ENCODE peak calls at places on chromosomes 1 and 21, in five cellular contexts. L is tibial artery; U is skeletal muscle cell; F is right cardiac atrium; A is CD4-positive, CD25-positive, alpha-beta regulatory T cell. W is an unnamed sample.

GRCh38 chr1:27726173-27726793 is 522 bp downstream of the FAM76A start:
- DNase-seq in A (no peak), L (peak; percentile 30), F (peak; percentile 84), U (no peak), W (no peak)

GRCh38 chr1:46520063-46520911 is 30.7 kb downstream of the DMBX1 start:
- DNase-seq in F (no peak), L (no peak), U (no peak), A (no peak), W (no peak)

GRCh38 chr1:213925783-213926182 is 62.0 kb upstream of the PROX1 start:
- DNase-seq in F (no peak), U (no peak), A (no peak), L (no peak), W (no peak)

GRCh38 chr21:40850071-40850470 is 3.1 kb upstream of the DSCAM start:
- DNase-seq in L (no peak), A (no peak), U (no peak), F (no peak), W (no peak)

GRCh38 chr1:193634470-193634869 is 448.1 kb upstream of the B3GALT2 start:
- DNase-seq in F (no peak), A (peak; percentile 37), L (no peak), U (peak; percentile 10), W (no peak)

GRCh38 chr1:244865028-244865371 is 657 bp upstream of the HNRNPU start:
- DNase-seq in U (no peak), F (peak; percentile 75), A (no peak), L (peak; percentile 45), W (no peak)

GRCh38 chr21:44713130-44713529 is 1.8 kb upstream of the TSPEAR start:
- DNase-seq in U (no peak), L (no peak), F (no peak), A (no peak), W (no peak)

GRCh38 chr1:65979145-65979544 is 186.4 kb downstream of the PDE4B start:
- DNase-seq in U (no peak), L (no peak), F (peak; percentile 49), A (no peak), W (no peak)

GRCh38 chr1:940121-941026 is 16.7 kb downstream of the SAMD11 start:
- DNase-seq in A (peak; percentile 26), U (peak; percentile 36), L (peak; percentile 49), F (peak; percentile 94), W (no peak)

GRCh38 chr1:3727825-3728776 is 24.1 kb upstream of the CCDC27 start:
- DNase-seq in U (no peak), A (no peak), F (no peak), L (no peak), W (no peak)

GRCh38 chr1:52393174-52393573 is 11.0 kb downstream of the ORC1 start:
- DNase-seq in A (no peak), F (no peak), U (no peak), L (no peak), W (no peak)

GRCh38 chr1:150995896-150996295 is 10.8 kb downstream of the MINDY1 start:
- DNase-seq in F (peak; percentile 69), A (peak; percentile 42), L (peak; percentile 63), U (no peak), W (no peak)

GRCh38 chr1:181104790-181105133 is 16.3 kb downstream of the IER5 start:
- DNase-seq in U (no peak), F (no peak), L (no peak), A (peak; percentile 49), W (no peak)

GRCh38 chr1:80384037-80384830 is 1377.7 kb upstream of the ADGRL4 start:
- DNase-seq in L (no peak), A (no peak), F (no peak), U (no peak), W (no peak)

GRCh38 chr1:165069829-165070228 is 286.7 kb downstream of the LMX1A start:
- DNase-seq in L (no peak), A (no peak), U (no peak), F (no peak), W (no peak)

GRCh38 chr1:110114784-110115183 is 2.5 kb downstream of the UBL4B start:
- DNase-seq in U (no peak), L (no peak), A (no peak), F (no peak), W (no peak)

GRCh38 chr1:64469614-64469976 is 334 bp upstream of the CACHD1 start:
- DNase-seq in F (no peak), U (no peak), A (no peak), L (no peak), W (no peak)

GRCh38 chr1:115641762-115642167 is at the start of gene VANGL1:
- DNase-seq in U (peak; percentile 16), F (peak; percentile 93), A (no peak), L (peak; percentile 43), W (no peak)

GRCh38 chr1:53618218-53619087 is 120.5 kb downstream of the GLIS1 start:
- DNase-seq in L (no peak), A (no peak), U (no peak), F (no peak), W (no peak)

GRCh38 chr1:222918746-222919477 is 104.1 kb downstream of the DISP1 start:
- DNase-seq in L (no peak), U (no peak), A (no peak), F (no peak), W (no peak)

GRCh38 chr1:1841575-1841991 is 49.3 kb downstream of the GNB1 start:
- DNase-seq in A (no peak), L (no peak), U (peak; percentile 43), F (no peak), W (no peak)

GRCh38 chr1:168454211-168454815 is 89.5 kb downstream of the XCL2 start:
- DNase-seq in U (no peak), A (no peak), F (no peak), L (no peak), W (no peak)

GRCh38 chr1:78370779-78371482 is 119.8 kb upstream of the PTGFR start:
- DNase-seq in F (no peak), A (no peak), U (peak; percentile 84), L (no peak), W (no peak)

GRCh38 chr21:42973991-42974831 is at the start of gene PKNOX1:
- DNase-seq in L (peak; percentile 99), A (peak; percentile 100), F (peak; percentile 100), U (peak; percentile 96), W (peak; percentile 85)

GRCh38 chr1:229013981-229014380 is 256.9 kb upstream of the RAB4A start:
- DNase-seq in F (no peak), L (no peak), A (no peak), U (no peak), W (no peak)

GRCh38 chr1:192477630-192478029 is 97.9 kb upstream of the RGS1 start:
- DNase-seq in A (peak; percentile 61), U (no peak), L (no peak), F (no peak), W (no peak)

GRCh38 chr1:6077506-6077905 is 31.8 kb downstream of the KCNAB2 start:
- DNase-seq in A (no peak), L (no peak), U (no peak), F (peak; percentile 36), W (no peak)

GRCh38 chr1:193457676-193458075 is 271.3 kb upstream of the B3GALT2 start:
- DNase-seq in U (no peak), A (peak; percentile 74), F (no peak), L (no peak), W (no peak)

GRCh38 chr21:37554661-37555379 is 188.2 kb downstream of the DYRK1A start:
- DNase-seq in A (no peak), L (no peak), F (no peak), U (no peak), W (no peak)

GRCh38 chr21:37552496-37553399 is 186.2 kb downstream of the DYRK1A start:
- DNase-seq in U (no peak), A (no peak), L (no peak), F (peak; percentile 60), W (no peak)

GRCh38 chr21:37558676-37559204 is 192.2 kb downstream of the DYRK1A start:
- DNase-seq in F (no peak), L (no peak), U (no peak), A (no peak), W (no peak)

GRCh38 chr21:37557261-37557950 is 190.8 kb downstream of the DYRK1A start:
- DNase-seq in A (no peak), L (no peak), F (no peak), U (no peak), W (no peak)

GRCh38 chr21:37555672-37556261 is 189.2 kb downstream of the DYRK1A start:
- DNase-seq in A (no peak), U (peak; percentile 59), L (no peak), F (peak; percentile 72), W (no peak)
- H3K4me3 ChIP-seq in A (no peak overlapping the region), U (no peak overlapping the region), L (no peak overlapping the region), F (no peak overlapping the region), W (no peak overlapping the region)

GRCh38 chr1:36149237-36149972 is at the start of gene TRAPPC3:
- DNase-seq in U (peak; percentile 98), A (peak; percentile 98), L (peak; percentile 100), F (peak; percentile 100), W (peak; percentile 99)

GRCh38 chr1:36151845-36152203 is 2.5 kb upstream of the TRAPPC3 start:
- DNase-seq in L (peak; percentile 41), F (peak; percentile 69), A (peak; percentile 63), U (no peak), W (no peak)

GRCh38 chr1:36150296-36151132 is 1.2 kb upstream of the TRAPPC3 start:
- DNase-seq in A (peak; percentile 49), L (peak; percentile 96), U (peak; percentile 86), F (peak; percentile 97), W (peak; percentile 81)

GRCh38 chr1:36149973-36150295 is 648 bp upstream of the TRAPPC3 start:
- DNase-seq in L (no peak), A (no peak), U (no peak), F (no peak), W (no peak)

GRCh38 chr1:36151133-36151844 is 2.0 kb upstream of the TRAPPC3 start:
- DNase-seq in A (no peak), L (no peak), F (peak; percentile 14), U (no peak), W (no peak)
- H3K4me3 ChIP-seq in A (peak overlapping the region; percentile 66), L (no peak overlapping the region), F (no peak overlapping the region), U (no peak overlapping the region), W (no peak overlapping the region)

GRCh38 chr1:227748496-227749182 is 13.4 kb downstream of the SNAP47 start:
- DNase-seq in A (peak; percentile 17), F (peak; percentile 78), U (no peak), L (no peak), W (no peak)
- H3K4me3 ChIP-seq in A (peak overlapping the region; percentile 13), F (no peak overlapping the region), U (no peak overlapping the region), L (no peak overlapping the region), W (no peak overlapping the region)

DNA sequence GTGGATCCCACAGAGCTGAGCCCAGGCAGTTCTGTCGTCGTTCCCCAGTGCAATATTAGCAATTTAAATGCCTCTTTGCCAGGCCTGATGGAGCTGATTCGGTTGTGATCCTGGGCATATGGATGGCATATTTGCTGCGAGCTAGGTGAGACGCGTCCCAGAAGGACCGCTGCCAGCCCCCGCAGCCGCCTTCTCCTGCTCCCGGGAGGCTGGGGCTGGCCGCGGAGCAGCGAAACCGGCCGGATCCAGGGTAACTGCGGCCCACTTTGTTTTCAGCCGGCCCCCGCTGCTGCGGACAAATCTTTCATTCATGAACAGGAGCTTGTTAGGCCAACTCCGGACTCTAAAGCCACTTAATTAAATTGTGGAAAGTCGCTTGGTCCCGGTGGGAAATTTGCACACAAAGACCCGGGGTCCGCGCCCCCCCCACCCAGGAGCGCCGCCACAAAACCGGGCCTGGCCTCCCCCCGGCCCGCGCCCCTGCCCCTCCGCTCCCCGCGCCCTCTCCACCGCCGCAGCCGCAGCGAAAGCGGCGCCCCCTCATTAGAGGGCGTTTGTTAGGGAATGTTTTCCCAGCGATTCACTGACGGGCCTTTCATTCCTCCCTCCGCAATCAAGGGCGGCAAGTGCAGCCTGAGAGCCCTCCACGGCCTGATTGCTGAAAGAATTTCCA is 383.3 kb downstream of the RRAGC start:
- DNase-seq in A (no peak), U (no peak), L (no peak), F (no peak), W (no peak)
- H3K4me3 ChIP-seq in A (no peak overlapping the region), U (no peak overlapping the region), L (peak overlapping the region; percentile 21), F (peak overlapping the region; percentile 36), W (no peak overlapping the region)